ENCODE peak calls at places on chromosomes 7 and 10, in six cellular contexts. L is GM23248, Q is neural progenitor cell, Y is mesenchymal stem cell, W is IMR-90, O is fibroblast of lung. G is an unnamed sample.

GRCh38 chr7:115122388-115122787 is 200.5 kb downstream of the MDFIC start:
- DNase-seq in L (no peak), W (no peak), O (no peak), Y (no peak), Q (no peak), G (no peak)

GRCh38 chr7:47422631-47423030 is 159.3 kb downstream of the TNS3 start:
- DNase-seq in Y (no peak), W (peak), O (peak), Q (no peak), L (no peak), G (no peak)

GRCh38 chr7:141386881-141387280 is 164.3 kb upstream of the AGK start:
- DNase-seq in Y (no peak), O (no peak), Q (no peak), L (no peak), W (no peak), G (no peak)

GRCh38 chr7:37489703-37490102 is 41.0 kb upstream of the ELMO1 start:
- DNase-seq in Q (no peak), Y (no peak), O (no peak), L (no peak), W (no peak), G (no peak)

GRCh38 chr10:71075066-71075758 is 137.2 kb upstream of the UNC5B start:
- DNase-seq in W (no peak), O (no peak), L (no peak), Y (no peak), Q (no peak), G (peak)

GRCh38 chr10:44993922-44994751 is 6.6 kb upstream of the ZNF22 start:
- DNase-seq in O (peak), L (peak), Y (peak), W (peak), Q (no peak), G (no peak)

GRCh38 chr7:135320277-135320676 is 86.6 kb downstream of the STRA8 start:
- DNase-seq in L (peak), W (peak), O (peak), Y (peak), Q (no peak), G (peak)

GRCh38 chr7:140723002-140723401 is 26.5 kb downstream of the NDUFB2 start:
- DNase-seq in Y (no peak), L (no peak), W (no peak), Q (no peak), O (no peak), G (no peak)

GRCh38 chr7:13037216-13037615 is 349.8 kb downstream of the ARL4A start:
- DNase-seq in Y (peak), L (no peak), Q (no peak), W (peak), O (peak), G (no peak)

GRCh38 chr7:6706666-6707407 is at the start of gene ZNF12:
- DNase-seq in O (peak), L (peak), Q (peak), Y (peak), W (peak), G (peak)

GRCh38 chr7:108605582-108606173 is 36.0 kb downstream of the DNAJB9 start:
- DNase-seq in Y (no peak), Q (no peak), W (peak), L (peak), O (peak), G (no peak)

GRCh38 chr7:1432411-1433082 is 26.7 kb downstream of the MICALL2 start:
- DNase-seq in W (peak), Q (peak), O (peak), L (peak), Y (peak), G (peak)

GRCh38 chr7:28800150-28800549 is 158.0 kb downstream of the TRIL start:
- DNase-seq in Q (no peak), Y (no peak), L (no peak), W (no peak), O (no peak), G (no peak)

GRCh38 chr10:115118346-115118745 is 25.2 kb downstream of the ATRNL1 start:
- DNase-seq in L (no peak), Y (peak), Q (no peak), W (no peak), O (no peak), G (peak)

DNA sequence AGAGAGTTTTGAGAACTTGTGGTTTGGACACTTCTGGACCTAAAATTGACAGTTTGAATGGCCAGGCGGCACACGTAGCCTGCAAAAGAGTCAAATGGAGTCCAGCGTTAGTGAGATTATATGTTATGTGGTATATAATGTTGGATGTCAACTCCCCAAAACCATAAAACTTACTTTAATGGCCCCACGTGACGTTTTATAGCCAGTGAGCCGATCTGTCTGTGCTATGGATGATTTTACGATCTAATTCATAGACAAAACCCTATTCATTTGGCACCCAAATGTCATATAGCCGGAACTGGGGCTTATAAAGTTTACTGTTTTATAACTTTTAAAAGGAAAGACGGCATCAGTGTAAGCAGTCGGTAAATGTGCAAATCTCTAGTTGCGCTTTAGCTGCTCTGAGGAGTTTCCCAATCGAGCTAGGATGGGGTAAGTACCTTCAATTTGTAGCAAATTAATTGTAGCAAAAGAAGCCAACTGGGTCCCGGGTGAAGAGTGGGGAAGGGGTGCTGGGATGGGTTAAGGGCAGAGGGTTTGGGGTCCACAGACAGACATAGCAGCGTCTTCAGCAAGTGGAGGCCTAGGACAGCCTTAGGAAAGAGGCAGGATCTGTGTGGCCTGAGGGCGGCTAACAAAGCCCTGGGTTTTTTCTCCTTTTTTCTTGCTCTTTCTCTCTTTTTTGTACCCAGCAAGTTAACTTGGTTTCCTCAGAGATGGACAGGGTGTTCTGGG is 3.2 kb downstream of the HOXA5 start:
- DNase-seq in O (no peak), Q (no peak), L (no peak), Y (no peak), W (no peak), G (peak)
- H3K9ac ChIP-seq in O (peak), Q (no peak), L (no peak), Y (peak), W (peak), G (peak)

GRCh38 chr7:39539816-39540215 is 26.4 kb upstream of the YAE1 start:
- DNase-seq in Q (peak), Y (no peak), W (no peak), L (no peak), O (no peak), G (no peak)
- H2AFZ ChIP-seq in Q (peak), Y (no peak), W (no peak), L (no peak), O (no peak), G (no peak)

DNA sequence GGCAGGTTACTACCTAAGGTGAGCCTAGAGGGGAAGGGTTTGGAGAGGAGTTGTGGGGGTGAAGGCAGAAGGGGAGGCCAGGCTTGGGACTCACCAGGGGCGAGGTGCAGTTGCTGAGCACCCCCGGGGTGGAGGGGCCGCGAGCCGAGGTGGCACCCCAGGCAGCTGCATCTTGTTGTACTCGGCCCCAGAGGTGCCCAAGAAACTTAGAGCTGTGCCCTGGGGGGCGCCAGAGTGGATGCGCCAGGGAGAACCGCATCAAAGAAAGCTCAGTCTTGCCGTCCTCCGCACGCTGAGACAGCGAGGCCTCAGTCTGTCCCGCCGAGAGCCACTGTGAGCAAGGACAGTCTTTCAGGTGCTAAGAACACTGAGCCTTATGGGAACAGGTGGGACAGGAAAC is 7.4 kb downstream of the ATG9B start:
- DNase-seq in Y (no peak), Q (no peak), O (no peak), W (no peak), L (no peak), G (no peak)
- H3K4me2 ChIP-seq in Y (no peak), Q (no peak), O (no peak), W (no peak), L (no peak), G (no peak)

GRCh38 chr7:21611129-21611528 is 68.3 kb downstream of the DNAH11 start:
- DNase-seq in O (no peak), Q (no peak), L (no peak), Y (no peak), W (no peak), G (no peak)
- H3K9ac ChIP-seq in O (no peak), Q (no peak), L (no peak), Y (no peak), W (no peak), G (no peak)

GRCh38 chr7:64465551-64465950 is 97.3 kb downstream of the ZNF680 start:
- DNase-seq in O (no peak), Q (no peak), L (no peak), Y (no peak), W (no peak), G (no peak)

GRCh38 chr7:64469673-64470072 is 93.2 kb downstream of the ZNF680 start:
- DNase-seq in O (no peak), Q (no peak), L (no peak), Y (no peak), W (no peak), G (no peak)

GRCh38 chr7:64463636-64464375 is 99.1 kb downstream of the ZNF680 start:
- DNase-seq in Q (no peak), O (peak), L (peak), Y (no peak), W (peak), G (peak)
- H2AFZ ChIP-seq in Q (no peak), O (peak), L (peak), Y (no peak), W (peak), G (peak)

GRCh38 chr10:77156406-77156879 is 481.2 kb downstream of the KCNMA1 start:
- DNase-seq in L (peak), Q (no peak), O (peak), W (peak), Y (peak), G (peak)
- H3K4me2 ChIP-seq in L (peak), Q (no peak), O (peak), W (no peak), Y (no peak), G (no peak)

GRCh38 chr7:46290374-46291061 is 369.4 kb upstream of the IGFBP3 start:
- DNase-seq in W (no peak), Q (no peak), L (no peak), O (no peak), Y (no peak), G (no peak)

GRCh38 chr7:46288010-46288409 is 366.9 kb upstream of the IGFBP3 start:
- DNase-seq in O (no peak), Y (no peak), W (no peak), L (no peak), Q (no peak), G (no peak)

GRCh38 chr7:46286957-46287356 is 365.9 kb upstream of the IGFBP3 start:
- DNase-seq in Q (no peak), L (no peak), Y (no peak), W (no peak), O (no peak), G (no peak)

GRCh38 chr7:46291064-46291463 is 370.0 kb upstream of the IGFBP3 start:
- DNase-seq in Q (no peak), O (peak), W (peak), Y (peak), L (peak), G (peak)

GRCh38 chr7:46291601-46292150 is 370.6 kb upstream of the IGFBP3 start:
- DNase-seq in Q (no peak), Y (peak), O (peak), W (peak), L (peak), G (peak)
- H3K9ac ChIP-seq in Q (no peak), Y (peak), O (no peak), W (peak), L (peak), G (peak)

GRCh38 chr10:47453435-47454293 is 30.3 kb downstream of the ANXA8 start:
- DNase-seq in L (no peak), Q (no peak), W (no peak), Y (no peak), O (no peak), G (no peak)
- H2AFZ ChIP-seq in L (no peak), Q (no peak), W (peak), Y (no peak), O (no peak), G (no peak)

GRCh38 chr7:23013715-23014649 is at the start of gene HYCC1:
- DNase-seq in O (peak), Q (peak), L (peak), W (peak), Y (peak), G (peak)

GRCh38 chr7:23012797-23013714 is 874 bp downstream of the HYCC1 start:
- DNase-seq in L (peak), O (no peak), W (no peak), Y (peak), Q (peak), G (no peak)

GRCh38 chr7:23012186-23012585 is 1.7 kb downstream of the HYCC1 start:
- DNase-seq in Y (no peak), O (no peak), W (no peak), L (no peak), Q (no peak), G (no peak)

GRCh38 chr7:23009303-23009702 is 4.6 kb downstream of the HYCC1 start:
- DNase-seq in Q (no peak), L (no peak), W (no peak), Y (no peak), O (no peak), G (no peak)

GRCh38 chr7:23011222-23011924 is 2.6 kb downstream of the HYCC1 start:
- DNase-seq in Q (no peak), Y (no peak), L (no peak), O (no peak), W (no peak), G (no peak)
- H3K4me2 ChIP-seq in Q (peak), Y (no peak), L (peak), O (peak), W (peak), G (peak)

DNA sequence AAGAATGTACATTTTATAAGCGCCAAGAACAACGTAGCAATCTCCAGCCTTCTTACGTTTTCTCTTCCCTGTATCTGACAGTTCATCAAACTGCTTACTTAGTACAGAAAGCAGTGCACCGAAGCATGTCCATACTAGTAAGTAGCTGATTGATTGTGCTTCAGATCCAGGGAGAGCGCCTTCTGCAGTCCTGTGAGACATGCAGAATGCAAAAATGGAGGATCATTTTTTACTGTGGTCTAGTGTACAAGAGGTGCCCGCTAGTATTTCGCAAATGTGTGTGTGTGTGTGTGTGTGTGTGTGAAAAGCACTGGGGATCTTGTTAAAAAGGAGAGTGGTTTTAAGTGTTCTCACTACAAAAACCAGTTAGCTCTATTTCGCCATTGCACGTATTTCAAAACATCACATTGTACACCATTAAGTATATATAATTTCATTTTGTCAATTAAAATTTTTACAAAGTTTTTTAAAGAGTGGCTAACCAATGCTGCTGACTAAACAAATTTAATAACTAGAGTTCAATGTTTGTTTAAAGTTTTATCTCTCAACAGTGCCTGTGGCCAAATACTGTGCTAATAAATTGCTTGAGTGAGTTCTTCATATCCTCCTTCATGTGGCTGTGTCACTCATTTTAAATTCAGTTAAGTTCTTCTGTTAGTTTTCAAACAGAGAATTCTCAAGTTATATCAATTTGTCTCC is 99.6 kb downstream of the ZMYND11 start:
- DNase-seq in W (no peak), Q (no peak), L (no peak), Y (peak), O (peak), G (no peak)
- H3K9ac ChIP-seq in W (no peak), Q (no peak), L (no peak), Y (no peak), O (no peak), G (no peak)